ENCODE peak calls at places on chromosomes 3 and 15, in four cellular contexts. E, U, B and K are unnamed samples.

GRCh38 chr3:120688121-120688520 is 6.1 kb upstream of the HGD start:
- DNase-seq in U (peak; percentile 24), B (no peak), E (no peak), K (no peak)

GRCh38 chr15:70596354-70597055 is 166.9 kb downstream of the UACA start:
- DNase-seq in B (no peak), U (peak; percentile 48), E (no peak), K (no peak)

GRCh38 chr3:23685484-23686258 is 120.1 kb upstream of the UBE2E1 start:
- DNase-seq in B (peak; percentile 81), U (peak; percentile 92), E (no peak), K (no peak)

GRCh38 chr3:52028572-52028971 is 27.8 kb downstream of the DUSP7 start:
- DNase-seq in B (peak; percentile 92), E (no peak), U (no peak), K (no peak)

GRCh38 chr3:18295171-18295920 is 129.8 kb downstream of the SATB1 start:
- DNase-seq in E (no peak), U (no peak), B (no peak), K (no peak)

GRCh38 chr15:93028632-93029612 is 60.1 kb downstream of the RGMA start:
- DNase-seq in E (no peak), U (peak; percentile 77), B (peak; percentile 95), K (no peak)

GRCh38 chr3:136114421-136114820 is 81.7 kb downstream of the MSL2 start:
- DNase-seq in E (no peak), U (no peak), B (no peak), K (no peak)

GRCh38 chr15:85582719-85583089 is 202.3 kb downstream of the AKAP13 start:
- DNase-seq in E (peak; percentile 77), B (peak; percentile 73), U (no peak), K (peak; percentile 58)

GRCh38 chr15:101458908-101459578 is 30.5 kb downstream of the PCSK6 start:
- DNase-seq in U (no peak), B (no peak), E (no peak), K (no peak)

GRCh38 chr3:153043729-153044314 is 118.2 kb upstream of the RAP2B start:
- DNase-seq in B (no peak), E (no peak), U (no peak), K (no peak)

DNA sequence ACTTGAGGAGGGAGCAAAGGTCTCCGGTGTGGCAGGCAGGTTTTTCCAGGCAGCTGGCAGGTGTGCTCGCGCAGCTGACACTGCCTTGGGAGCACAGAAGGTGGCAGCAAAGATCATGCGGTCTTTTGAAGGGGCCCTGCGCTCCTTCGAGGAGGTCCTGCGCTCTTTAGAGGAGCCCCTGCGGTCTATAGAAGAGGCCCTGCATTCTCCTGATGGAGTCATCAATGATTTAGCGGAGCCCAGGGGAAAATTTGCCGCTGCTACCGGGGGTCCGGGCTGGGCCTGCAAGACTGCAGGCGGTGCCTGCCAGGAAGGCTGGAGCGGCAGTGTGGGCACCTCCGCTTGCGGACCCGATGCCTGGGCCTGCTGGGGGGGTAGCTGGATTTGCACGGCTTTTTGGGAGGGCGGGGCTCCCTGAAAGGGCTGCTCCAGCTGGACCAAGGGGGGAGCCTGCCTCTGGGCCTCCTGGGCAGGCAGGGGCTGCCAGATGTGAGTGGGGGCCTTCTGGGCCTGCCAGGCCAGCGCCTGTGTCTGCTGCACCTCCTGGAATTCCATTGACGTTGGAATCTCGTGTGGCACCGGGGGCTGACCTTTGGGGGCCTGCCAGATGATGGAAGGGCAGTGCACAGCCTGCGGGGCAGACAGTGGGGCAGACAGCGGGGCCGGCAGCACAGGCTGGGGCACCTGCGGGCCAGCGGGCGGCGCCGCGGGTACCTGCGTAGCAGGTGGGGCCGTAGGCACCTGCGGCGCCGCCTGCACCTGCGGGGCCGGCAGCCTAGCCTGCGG is 2.1 kb downstream of the MAGEL2 start:
- DNase-seq in B (no peak), E (no peak), U (no peak), K (no peak)
- TF ChIP-seq CTCF in B (no peak), E (no peak), U (no peak), K (no peak)

GRCh38 chr3:123037015-123037375 is 9.4 kb upstream of the SEMA5B start:
- DNase-seq in B (no peak), U (no peak), E (no peak), K (no peak)

GRCh38 chr3:123034996-123035395 is 7.4 kb upstream of the SEMA5B start:
- DNase-seq in B (no peak), U (no peak), E (no peak), K (no peak)

GRCh38 chr3:123034120-123034519 is 6.6 kb upstream of the SEMA5B start:
- DNase-seq in E (no peak), B (no peak), U (no peak), K (no peak)

GRCh38 chr3:123038751-123039150 is 11.2 kb upstream of the SEMA5B start:
- DNase-seq in E (no peak), U (no peak), B (no peak), K (no peak)

GRCh38 chr3:123036352-123037014 is 8.9 kb upstream of the SEMA5B start:
- DNase-seq in B (no peak), E (no peak), U (peak; percentile 8), K (no peak)
- H3K27ac ChIP-seq in B (no peak overlapping the region), E (no peak overlapping the region), U (no peak overlapping the region), K (no peak overlapping the region)

DNA sequence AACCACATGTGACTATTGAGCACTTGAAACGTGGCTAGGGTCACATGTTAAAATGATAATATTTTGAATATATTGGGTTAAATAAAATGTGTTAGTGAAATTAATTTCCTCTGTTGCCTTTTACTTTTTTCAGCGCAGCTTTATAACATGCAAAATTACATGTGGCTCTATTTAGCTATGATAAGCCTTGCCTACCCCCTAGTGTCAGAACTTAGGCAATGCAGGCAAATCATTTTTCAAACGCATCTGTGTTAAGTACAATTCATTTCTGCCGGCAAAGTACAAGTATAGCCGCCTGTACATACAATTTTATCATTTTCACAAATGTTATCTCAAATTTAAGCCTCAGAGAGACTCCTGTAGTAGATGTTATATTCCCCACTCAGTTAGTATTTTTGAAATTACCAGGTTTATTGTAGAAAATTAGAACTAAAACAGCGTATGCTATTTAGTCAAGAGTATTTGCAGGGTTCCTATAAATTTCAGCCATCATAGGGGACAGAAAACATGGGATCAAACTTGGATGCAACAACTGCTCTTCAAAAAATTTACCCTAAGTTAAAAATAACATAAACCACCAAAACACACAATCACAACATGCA is 56.1 kb downstream of the TAFA4 start:
- DNase-seq in U (peak; percentile 39), E (peak; percentile 18), B (no peak), K (no peak)
- H3K27me3 ChIP-seq in U (peaks cover 3% of the 10 kb centered on the region), E (no peaks in the 10 kb centered on the region), B (no peaks in the 10 kb centered on the region), K (no peaks in the 10 kb centered on the region)

GRCh38 chr3:45486136-45486535 is 97.8 kb downstream of the LARS2 start:
- DNase-seq in E (no peak), U (no peak), B (no peak), K (no peak)
- TF ChIP-seq CTCF in E (no peak), U (no peak), B (no peak), K (no peak)

DNA sequence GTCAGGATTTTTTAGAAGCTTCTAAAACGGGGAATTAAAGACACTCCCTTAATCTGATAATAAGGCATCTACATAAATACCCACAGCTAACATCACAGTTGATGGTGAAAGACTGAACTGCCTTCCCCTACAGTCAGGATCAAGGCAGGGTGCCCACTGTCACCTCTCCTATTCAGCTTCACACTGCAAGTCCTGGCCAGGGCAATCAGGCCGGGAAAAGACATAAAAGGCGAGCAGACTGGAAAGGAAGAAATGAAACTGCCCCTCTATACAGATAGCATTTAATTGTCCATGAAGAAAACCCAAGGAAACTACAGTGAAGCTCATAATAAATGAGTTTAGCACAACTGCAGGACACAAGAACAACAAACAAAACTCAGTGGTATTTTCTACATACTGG is 61.7 kb downstream of the HERC2 start:
- DNase-seq in U (no peak), E (no peak), B (no peak), K (no peak)
- H3K27ac ChIP-seq in U (no peak overlapping the region), E (no peak overlapping the region), B (no peak overlapping the region), K (no peak overlapping the region)

GRCh38 chr15:34815836-34816235 is 20.5 kb upstream of the ACTC1 start:
- DNase-seq in B (no peak), U (no peak), E (no peak), K (no peak)

GRCh38 chr15:34818531-34818930 is 23.2 kb upstream of the ACTC1 start:
- DNase-seq in U (no peak), B (no peak), E (no peak), K (no peak)

GRCh38 chr15:34821907-34822306 is 26.6 kb upstream of the ACTC1 start:
- DNase-seq in U (no peak), E (no peak), B (no peak), K (no peak)

DNA sequence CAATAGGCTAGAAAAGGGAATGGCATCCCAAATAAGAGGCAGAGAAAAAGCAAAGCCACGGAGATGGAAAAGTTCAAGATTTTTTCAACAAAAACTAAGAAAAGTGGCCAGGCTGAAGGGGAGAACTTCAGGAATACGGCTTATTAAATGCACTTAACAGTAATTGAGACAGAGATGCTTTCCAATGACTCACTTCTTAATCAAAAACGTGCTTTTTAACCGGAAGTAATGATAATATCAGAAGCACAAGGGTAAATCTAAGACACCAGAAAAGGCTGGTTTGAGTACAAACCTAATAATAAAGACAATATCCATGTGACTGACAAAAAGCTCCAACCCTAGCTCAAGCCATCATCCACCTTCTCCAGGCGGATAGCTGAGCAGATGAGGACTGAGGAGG is 24.8 kb upstream of the ACTC1 start:
- DNase-seq in B (no peak), E (no peak), U (no peak), K (no peak)
- H3K27me3 ChIP-seq in B (no peaks in the 10 kb centered on the region), E (no peaks in the 10 kb centered on the region), U (no peaks in the 10 kb centered on the region), K (peaks cover 4% of the 10 kb centered on the region)